ENCODE peak calls at places on chromosomes 11 and 22, in six cellular contexts. I is Peyer's patch, A is mammary epithelial cell, F is thoracic aorta, H is HCT116, O is A549. S is an unnamed sample. For H3K4me1, the result is how much of the 10 kb centered on the place peaks cover.

GRCh38 chr11:57456960-57457642 is 3.2 kb upstream of the RTN4RL2 start:
- DNase-seq in I (peak), A (peak), F (peak), O (peak), H (peak), S (no peak)

GRCh38 chr11:12829131-12829530 is 154.9 kb downstream of the TEAD1 start:
- DNase-seq in F (no peak), H (no peak), A (no peak), I (no peak), O (no peak), S (no peak)

GRCh38 chr11:76654310-76654851 is 16.2 kb downstream of the LRRC32 start:
- DNase-seq in F (no peak), H (no peak), I (no peak), A (no peak), O (no peak), S (no peak)

GRCh38 chr11:30128269-30128932 is 102.4 kb upstream of the FSHB start:
- DNase-seq in A (peak), I (no peak), H (peak), O (peak), F (no peak), S (no peak)

GRCh38 chr11:73717136-73717535 is 43.7 kb downstream of the RAB6A start:
- DNase-seq in H (no peak), F (no peak), A (no peak), O (no peak), I (no peak), S (no peak)

GRCh38 chr11:86896486-86896885 is 58.7 kb downstream of the FZD4 start:
- DNase-seq in H (no peak), A (no peak), I (no peak), F (no peak), O (no peak), S (no peak)

GRCh38 chr11:119717839-119718534 is 11.0 kb downstream of the NECTIN1 start:
- DNase-seq in I (no peak), O (no peak), F (no peak), H (no peak), A (no peak), S (no peak)

GRCh38 chr22:33666661-33667619 is 253.3 kb downstream of the LARGE1 start:
- DNase-seq in A (no peak), I (peak), F (no peak), O (no peak), H (no peak), S (no peak)

GRCh38 chr11:84465040-84465439 is 1162.1 kb downstream of the DLG2 start:
- DNase-seq in F (no peak), O (no peak), A (no peak), I (no peak), H (no peak), S (no peak)

GRCh38 chr11:12318791-12319733 is 58.3 kb upstream of the PARVA start:
- DNase-seq in A (no peak), H (no peak), O (no peak), I (no peak), F (no peak), S (no peak)

GRCh38 chr22:29346659-29347058 is 31.2 kb upstream of the RASL10A start:
- DNase-seq in I (no peak), O (no peak), F (no peak), A (no peak), H (no peak), S (no peak)

GRCh38 chr11:105046898-105047579 is 1.9 kb upstream of the CARD16 start:
- DNase-seq in O (peak), I (no peak), A (peak), H (no peak), F (no peak), S (no peak)

GRCh38 chr11:73976451-73977151 is 6.0 kb downstream of the UCP2 start:
- DNase-seq in H (no peak), A (no peak), O (no peak), F (no peak), I (no peak), S (no peak)

GRCh38 chr11:353315-353857 is 15.9 kb upstream of the B4GALNT4 start:
- DNase-seq in A (no peak), H (no peak), I (no peak), F (peak), O (no peak), S (no peak)

DNA sequence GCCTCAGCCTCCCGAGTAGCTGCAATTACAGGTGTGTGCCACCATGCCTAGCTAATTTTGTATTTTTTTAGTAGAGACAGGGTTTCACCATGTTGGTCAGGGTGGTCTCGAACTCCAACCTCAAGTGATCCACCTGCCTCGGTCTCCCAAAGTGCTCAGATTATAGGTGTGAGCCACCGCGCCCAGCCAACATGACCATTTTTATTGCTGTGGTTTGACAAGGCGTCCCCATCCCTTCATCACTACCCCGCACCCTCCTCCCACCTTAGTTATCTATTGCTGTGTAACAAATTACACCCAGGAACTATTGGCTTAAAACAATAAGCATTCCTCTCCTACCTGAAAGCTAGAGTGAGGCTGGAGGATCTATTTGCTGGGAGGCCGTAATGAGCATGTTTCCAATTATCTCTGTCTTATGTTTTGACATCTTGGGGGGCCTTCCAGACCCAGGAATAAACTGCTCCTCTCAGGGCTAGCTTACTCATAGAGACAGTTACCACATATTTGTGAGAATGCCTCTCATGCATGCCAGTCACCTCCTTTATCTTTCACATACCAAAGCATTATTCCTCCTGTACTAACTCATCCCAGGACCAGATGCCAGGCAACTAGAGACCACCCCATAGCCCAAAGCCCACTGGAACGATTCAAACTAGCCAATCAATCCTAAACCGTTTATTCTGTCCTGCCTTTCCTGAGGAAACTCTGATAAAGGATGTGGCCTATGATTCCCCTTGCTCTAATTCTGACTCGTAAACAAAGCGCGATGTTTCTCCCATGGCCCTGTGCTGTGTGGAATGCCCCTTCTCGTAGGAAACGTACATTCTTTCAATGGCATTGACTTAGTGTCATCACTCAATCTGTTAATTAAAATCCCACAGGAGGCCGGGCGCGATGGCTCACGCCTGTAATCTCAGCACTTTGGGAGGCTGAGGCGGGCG is 19.4 kb downstream of the SNU13 start:
- DNase-seq in H (no peak), A (no peak), I (peak), F (no peak), O (peak), S (no peak)
- H3K27ac ChIP-seq in H (no peak), A (no peak), I (no peak), F (no peak), O (peak), S (peak)

DNA sequence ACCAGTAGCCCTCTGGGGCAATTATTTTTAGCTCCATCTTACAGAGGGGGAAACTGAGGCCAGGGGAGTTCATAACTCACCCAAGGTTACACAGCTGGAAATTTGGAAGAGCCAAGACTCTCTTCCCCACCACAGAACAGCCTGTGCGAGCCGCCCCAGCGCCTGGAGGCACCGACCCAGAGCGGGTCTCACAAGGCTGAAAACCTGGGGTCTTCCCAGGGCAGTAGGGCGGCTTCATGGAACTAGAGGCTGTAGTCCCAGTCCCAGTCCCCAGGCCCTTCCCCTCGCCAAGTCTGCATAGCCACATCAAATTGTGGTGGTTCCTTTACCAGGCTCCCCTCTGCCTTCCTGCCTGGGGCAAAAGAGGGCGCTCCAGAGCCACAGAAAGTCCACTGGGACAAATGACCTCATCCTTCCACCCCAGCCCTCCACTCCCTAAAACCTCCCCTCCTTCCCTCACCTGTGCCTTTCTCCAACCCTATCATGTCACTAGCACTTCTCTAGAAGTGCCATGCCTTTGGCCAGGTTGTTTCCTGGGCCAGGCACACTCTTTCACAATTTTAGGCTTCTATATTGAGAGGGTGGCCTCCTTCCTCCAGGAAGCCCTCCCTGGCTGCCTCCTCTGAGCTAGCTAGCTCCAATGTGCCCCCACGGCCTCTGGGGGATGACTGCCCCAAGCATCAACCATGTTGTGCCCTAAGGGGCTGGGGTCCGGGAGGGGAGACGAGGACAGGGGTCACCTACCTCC is 15.2 kb upstream of the CDC42EP1 start:
- DNase-seq in O (peak), I (peak), A (peak), F (no peak), H (no peak), S (no peak)
- H3K4me1 ChIP-seq in O (half or more), I (under half), A (half or more), F (under half), H (under half), S (half or more)

GRCh38 chr11:5272395-5273017 is 2.8 kb upstream of the HBE1 start:
- DNase-seq in A (no peak), O (no peak), F (no peak), I (no peak), H (no peak), S (no peak)
- H3K27ac ChIP-seq in A (no peak), O (no peak), F (no peak), I (no peak), H (no peak), S (no peak)

GRCh38 chr11:102317768-102318103 is 452 bp downstream of the BIRC3 start:
- DNase-seq in O (no peak), F (no peak), H (no peak), A (no peak), I (no peak), S (no peak)

GRCh38 chr11:102318469-102318868 is 1.2 kb downstream of the BIRC3 start:
- DNase-seq in I (peak), A (peak), H (no peak), O (peak), F (no peak), S (no peak)

GRCh38 chr11:102316505-102316904 is 779 bp upstream of the BIRC3 start:
- DNase-seq in I (no peak), H (no peak), O (no peak), F (no peak), A (no peak), S (no peak)

GRCh38 chr11:102319544-102319943 is 2.3 kb downstream of the BIRC3 start:
- DNase-seq in I (no peak), H (no peak), O (no peak), F (no peak), A (no peak), S (no peak)

DNA sequence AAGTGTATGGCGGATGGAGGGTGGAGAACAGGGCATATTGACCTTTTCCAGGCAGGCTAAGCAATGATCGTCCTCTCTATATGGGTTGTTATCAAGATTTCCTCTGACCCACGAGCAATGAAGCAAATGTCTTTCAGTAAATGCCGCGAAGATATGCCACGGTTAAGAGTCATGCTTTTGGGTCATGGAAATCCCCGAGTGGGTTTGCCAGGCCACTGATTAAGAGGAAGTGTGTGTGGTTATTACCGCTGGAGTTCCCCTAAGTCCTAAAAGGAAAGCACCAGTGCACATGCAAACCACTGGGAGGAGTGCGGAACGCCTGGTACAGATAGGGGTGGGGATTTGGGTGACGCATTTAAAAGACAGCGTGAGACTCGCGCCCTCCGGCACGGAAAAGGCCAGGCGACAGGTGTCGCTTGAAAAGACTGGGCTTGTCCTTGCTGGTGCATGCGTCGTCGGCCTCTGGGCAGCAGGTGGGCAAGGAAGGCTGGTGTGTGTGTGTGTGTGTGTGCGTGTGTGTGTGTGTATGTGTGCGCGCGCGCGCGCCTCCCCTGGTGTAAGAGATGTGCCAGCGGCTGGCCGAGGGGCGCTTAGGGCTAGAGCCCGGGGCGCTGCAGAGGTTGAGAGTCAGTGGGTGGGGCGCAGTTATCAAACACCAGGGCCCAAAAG is at the start of gene BIRC3:
- DNase-seq in F (peak), A (peak), H (peak), I (peak), O (peak), S (peak)
- H3K4me1 ChIP-seq in F (under half), A (under half), H (under half), I (under half), O (half or more), S (under half)

GRCh38 chr11:70230840-70231710 is 28.0 kb downstream of the FADD start:
- DNase-seq in I (no peak), F (no peak), O (no peak), H (no peak), A (no peak), S (no peak)

GRCh38 chr11:70229737-70230136 is 26.6 kb downstream of the FADD start:
- DNase-seq in A (no peak), I (no peak), O (no peak), H (no peak), F (no peak), S (no peak)

GRCh38 chr11:70225629-70226582 is 22.8 kb downstream of the FADD start:
- DNase-seq in F (no peak), A (no peak), I (no peak), O (no peak), H (no peak), S (no peak)

GRCh38 chr11:70230151-70230839 is 27.2 kb downstream of the FADD start:
- DNase-seq in F (no peak), I (no peak), H (no peak), A (no peak), O (no peak), S (no peak)

DNA sequence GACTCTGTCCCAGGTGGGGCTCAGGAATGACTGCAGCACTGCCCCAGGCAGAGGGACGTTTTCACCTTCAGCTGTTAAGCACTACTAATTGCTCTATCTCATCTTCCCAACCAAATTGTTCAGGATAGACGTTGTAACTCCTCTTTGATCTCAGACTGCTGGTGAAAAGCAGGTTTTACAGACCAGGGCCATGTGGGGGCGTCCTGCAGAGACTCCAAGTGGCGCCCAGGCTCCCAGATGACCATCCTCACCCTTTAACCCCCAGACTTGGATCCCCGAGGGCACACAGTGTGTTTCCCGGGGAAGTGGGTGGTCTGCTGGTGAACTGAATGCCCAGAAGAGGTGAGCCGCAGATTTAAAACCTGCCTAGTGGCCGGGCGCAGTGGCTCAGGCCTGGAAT is 23.9 kb downstream of the FADD start:
- DNase-seq in F (no peak), H (peak), A (no peak), I (no peak), O (no peak), S (no peak)
- H3K27ac ChIP-seq in F (no peak), H (no peak), A (no peak), I (no peak), O (no peak), S (no peak)

S was measured in keratinocyte.